ENCODE peak calls at places on chromosomes 5 and 9, in seven cellular contexts. O is AG08395; L is fibroblast of the aortic adventitia; P is M059J; H is stimulated activated CD8-positive, alpha-beta memory T cell treated with anti-CD3 and anti-CD28 coated beads, Interleukin-4, amount 100 ng/mL, for 1 hour; N is posterior cingulate gyrus; I is ELR. Q is an unnamed sample.

GRCh38 chr5:169716287-169716686 is 79.2 kb downstream of the DOCK2 start:
- DNase-seq in N (no peak), I (peak), O (peak), L (peak), H (no peak), P (peak), Q (no peak)

GRCh38 chr5:100430268-100430900 is 104.8 kb upstream of the FAM174A start:
- DNase-seq in N (peak), P (peak), O (peak), H (peak), I (peak), L (peak), Q (peak)

GRCh38 chr5:107966216-107966615 is 295.5 kb upstream of the EFNA5 start:
- DNase-seq in I (peak), N (no peak), L (no peak), H (no peak), O (no peak), P (peak), Q (no peak)

GRCh38 chr9:34332370-34332964 is 3.1 kb downstream of the NUDT2 start:
- DNase-seq in H (no peak), N (no peak), L (peak), P (peak), I (peak), O (peak), Q (no peak)

GRCh38 chr5:14397717-14398116 is 183.9 kb upstream of the OTULINL start:
- DNase-seq in I (peak), O (peak), H (no peak), L (peak), N (no peak), P (peak), Q (no peak)

GRCh38 chr5:111478898-111479297 is 33.4 kb downstream of the STARD4 start:
- DNase-seq in N (no peak), O (no peak), L (no peak), I (no peak), P (no peak), H (no peak), Q (no peak)

GRCh38 chr5:150559701-150560100 is 51.8 kb downstream of the NDST1 start:
- DNase-seq in O (peak), N (no peak), P (peak), H (no peak), I (peak), L (peak), Q (no peak)

GRCh38 chr9:3342159-3342777 is 183.5 kb downstream of the RFX3 start:
- DNase-seq in H (no peak), P (no peak), L (peak), O (no peak), I (peak), N (no peak), Q (no peak)

GRCh38 chr9:136551401-136552116 is 5.7 kb upstream of the NOTCH1 start:
- DNase-seq in N (no peak), I (peak), P (peak), O (peak), H (no peak), L (peak), Q (no peak)

GRCh38 chr9:2597483-2597882 is 24.1 kb upstream of the VLDLR start:
- DNase-seq in I (no peak), H (no peak), O (no peak), L (peak), N (no peak), P (peak), Q (no peak)

GRCh38 chr5:150789943-150790611 is 11.5 kb downstream of the SMIM3 start:
- DNase-seq in O (peak), H (no peak), I (peak), L (peak), N (no peak), P (peak), Q (peak)

GRCh38 chr9:131524578-131525315 is 6.3 kb downstream of the UCK1 start:
- DNase-seq in O (no peak), P (peak), H (no peak), I (no peak), L (no peak), N (no peak), Q (no peak)

GRCh38 chr5:78521455-78521854 is 127.1 kb downstream of the LHFPL2 start:
- DNase-seq in L (no peak), H (no peak), I (no peak), P (no peak), N (no peak), O (no peak), Q (no peak)

GRCh38 chr5:38997579-38997978 is 76.6 kb downstream of the RICTOR start:
- DNase-seq in H (no peak), L (no peak), N (no peak), P (no peak), O (no peak), I (no peak), Q (no peak)

GRCh38 chr9:3528466-3528865 is 2.7 kb upstream of the RFX3 start:
- DNase-seq in H (no peak), N (no peak), I (no peak), O (no peak), L (no peak), P (no peak), Q (peak)

GRCh38 chr5:158414333-158414762 is 555.4 kb upstream of the CLINT1 start:
- DNase-seq in I (no peak), L (peak), P (no peak), O (no peak), H (no peak), N (no peak), Q (no peak)

GRCh38 chr5:104412649-104413240 is 850.2 kb upstream of the NUDT12 start:
- DNase-seq in I (peak), O (peak), P (peak), H (no peak), N (no peak), L (peak), Q (no peak)

GRCh38 chr5:171706736-171707440 is 78.7 kb upstream of the SMIM23 start:
- DNase-seq in I (no peak), O (no peak), H (no peak), L (no peak), N (no peak), P (no peak), Q (no peak)

GRCh38 chr5:173392172-173392571 is 64.0 kb upstream of the STC2 start:
- DNase-seq in I (no peak), O (no peak), P (no peak), H (no peak), L (no peak), N (no peak), Q (no peak)

GRCh38 chr5:140322751-140323731 is 20.1 kb upstream of the PFDN1 start:
- DNase-seq in N (peak), O (peak), L (peak), I (peak), P (peak), H (no peak), Q (no peak)

GRCh38 chr9:32589083-32589713 is 16.2 kb upstream of the NDUFB6 start:
- DNase-seq in P (peak), L (peak), H (no peak), N (no peak), I (peak), O (peak), Q (no peak)

GRCh38 chr5:156295434-156295833 is 31.5 kb upstream of the SGCD start:
- DNase-seq in H (no peak), L (no peak), P (no peak), N (no peak), O (no peak), I (no peak), Q (no peak)

GRCh38 chr5:179328291-179328690 is 17.0 kb downstream of the ADAMTS2 start:
- DNase-seq in L (no peak), O (no peak), H (no peak), I (no peak), N (peak), P (no peak), Q (no peak)

GRCh38 chr5:52491071-52491828 is 296.5 kb upstream of the ITGA1 start:
- DNase-seq in I (no peak), P (no peak), O (no peak), H (no peak), L (no peak), N (no peak), Q (no peak)

Q was measured in NK-92 treated with Interleukin-12 subunit alpha and Interleukin-12 subunit beta, amount 100 ng/mL, for 24 hours.